ENCODE peak calls at places on chromosomes 11 and 22, in nine cellular contexts. R is activated CD4-positive, alpha-beta T cell treated with anti-CD3 and anti-CD28 coated beads for 36 hours; W is activated naive CD4-positive, alpha-beta T cell; P is neural progenitor cell; V is HFF-Myc; K is activated CD8-positive, alpha-beta memory T cell treated with anti-CD3 and anti-CD28 coated beads for 24 hours; U is SHP77; Z is NCI-H510A treated with DMSO at 0.1 percent for 48 hours; F is stimulated activated CD8-positive, alpha-beta memory T cell treated with anti-CD3 and anti-CD28 coated beads, Interleukin-7, amount 100 ng/mL, for 4 hours. L is an unnamed sample.

GRCh38 chr11:71372693-71373657 is 75.2 kb downstream of the DHCR7 start:
- DNase-seq in F (no peak), U (no peak), K (no peak), V (no peak), P (peak), W (no peak), R (no peak), Z (no peak), L (peak)

GRCh38 chr11:78379039-78379670 is 38.5 kb downstream of the GAB2 start:
- DNase-seq in U (no peak), V (no peak), W (no peak), Z (no peak), K (no peak), F (no peak), P (no peak), R (no peak), L (no peak)

GRCh38 chr11:69138265-69138664 is 17.5 kb upstream of the SMIM38 start:
- DNase-seq in P (no peak), Z (no peak), W (no peak), V (peak), K (no peak), F (no peak), R (no peak), U (no peak), L (no peak)

GRCh38 chr22:33350391-33350955 is 292.3 kb upstream of the SYN3 start:
- DNase-seq in V (no peak), P (no peak), R (no peak), F (no peak), W (no peak), U (no peak), K (no peak), Z (no peak), L (no peak)

GRCh38 chr22:44608606-44609226 is 93.3 kb upstream of the PRR5 start:
- DNase-seq in W (no peak), R (no peak), V (no peak), Z (no peak), F (no peak), P (no peak), U (no peak), K (no peak), L (no peak)

GRCh38 chr11:94574193-94574961 is 7.2 kb downstream of the PIWIL4 start:
- DNase-seq in K (no peak), P (no peak), F (no peak), V (peak), W (no peak), Z (no peak), U (no peak), R (no peak), L (no peak)

GRCh38 chr11:93751001-93751400 is 9.5 kb downstream of the C11orf54 start:
- DNase-seq in F (no peak), W (no peak), R (no peak), K (no peak), U (no peak), Z (no peak), V (no peak), P (no peak), L (no peak)

GRCh38 chr11:68371176-68372041 is 59.0 kb downstream of the LRP5 start:
- DNase-seq in U (no peak), W (no peak), Z (no peak), V (no peak), P (no peak), F (no peak), R (no peak), K (no peak), L (no peak)

GRCh38 chr22:31278643-31279326 is 13.5 kb downstream of the PIK3IP1 start:
- DNase-seq in U (no peak), Z (no peak), K (peak), V (no peak), W (peak), P (no peak), F (no peak), R (peak), L (no peak)

GRCh38 chr11:86678823-86679222 is 6.4 kb upstream of the ME3 start:
- DNase-seq in W (no peak), P (peak), U (no peak), R (no peak), F (no peak), Z (no peak), K (no peak), V (no peak), L (no peak)

GRCh38 chr11:35583126-35583525 is 35.1 kb upstream of the FJX1 start:
- DNase-seq in U (no peak), K (no peak), W (no peak), Z (no peak), V (no peak), P (no peak), R (no peak), F (no peak), L (no peak)

GRCh38 chr11:96145163-96145585 is 197.8 kb downstream of the MAML2 start:
- DNase-seq in K (no peak), V (no peak), Z (no peak), W (no peak), P (no peak), U (no peak), F (no peak), R (no peak), L (no peak)

GRCh38 chr22:30837531-30837930 is 131.0 kb downstream of the MORC2 start:
- DNase-seq in U (no peak), W (no peak), R (no peak), P (no peak), K (no peak), Z (no peak), V (no peak), F (no peak), L (no peak)

GRCh38 chr22:50182176-50183081 is 3.3 kb upstream of the TRABD start:
- DNase-seq in F (no peak), V (no peak), K (no peak), U (no peak), R (no peak), P (no peak), Z (no peak), W (no peak), L (no peak)

GRCh38 chr22:36773935-36774334 is 2.0 kb downstream of the IFT27 start:
- DNase-seq in U (peak), Z (no peak), W (no peak), K (no peak), V (no peak), R (no peak), P (peak), F (no peak), L (peak)

GRCh38 chr11:126029805-126030204 is 32.9 kb downstream of the CDON start:
- DNase-seq in K (no peak), P (no peak), U (no peak), Z (no peak), R (no peak), V (no peak), W (no peak), F (no peak), L (no peak)

GRCh38 chr22:46354993-46355305 is 19.4 kb downstream of the TRMU start:
- DNase-seq in U (no peak), P (no peak), K (no peak), V (no peak), R (no peak), F (no peak), Z (no peak), W (no peak), L (no peak)

GRCh38 chr22:27213766-27214581 is 556.6 kb downstream of the MIAT start:
- DNase-seq in R (no peak), K (no peak), Z (no peak), V (no peak), W (no peak), U (no peak), P (no peak), F (no peak), L (no peak)

GRCh38 chr11:78060533-78060932 is 3.1 kb upstream of the THRSP start:
- DNase-seq in U (no peak), W (no peak), Z (no peak), K (no peak), P (no peak), V (no peak), F (no peak), R (no peak), L (no peak)

GRCh38 chr22:17562906-17563870 is at the start of gene SLC25A18:
- DNase-seq in W (no peak), F (no peak), Z (no peak), R (no peak), U (peak), P (peak), V (no peak), K (no peak), L (peak)

GRCh38 chr11:34214961-34215805 is 109.8 kb downstream of the NAT10 start:
- DNase-seq in F (peak), U (no peak), R (peak), P (no peak), V (no peak), Z (no peak), W (no peak), K (peak), L (no peak)

GRCh38 chr11:123176785-123177184 is 18.3 kb downstream of the CLMP start:
- DNase-seq in P (no peak), V (no peak), U (no peak), Z (no peak), W (no peak), R (no peak), F (no peak), K (no peak), L (no peak)

GRCh38 chr11:6812391-6813005 is 13.0 kb upstream of the OR6A2 start:
- DNase-seq in F (no peak), Z (peak), V (no peak), W (no peak), P (peak), K (no peak), R (peak), U (peak), L (peak)

GRCh38 chr11:10385696-10386095 is 69.4 kb upstream of the AMPD3 start:
- DNase-seq in K (peak), R (no peak), U (no peak), Z (no peak), W (no peak), V (no peak), P (no peak), F (no peak), L (no peak)

GRCh38 chr11:113721462-113722066 is 15.5 kb upstream of the TMPRSS5 start:
- DNase-seq in K (no peak), F (no peak), W (no peak), U (no peak), R (no peak), P (no peak), Z (no peak), V (no peak), L (no peak)

GRCh38 chr11:64757549-64758329 is 2.0 kb downstream of the PYGM start:
- DNase-seq in P (no peak), F (no peak), U (no peak), R (no peak), K (no peak), Z (no peak), V (no peak), W (no peak), L (no peak)

GRCh38 chr22:44776535-44777363 is 24.4 kb downstream of the ARHGAP8 start:
- DNase-seq in K (no peak), Z (no peak), P (peak), W (no peak), U (no peak), R (no peak), V (no peak), F (no peak), L (no peak)

GRCh38 chr22:25054943-25055511 is 102.5 kb downstream of the KIAA1671 start:
- DNase-seq in V (no peak), P (no peak), W (no peak), U (no peak), F (peak), R (peak), Z (no peak), K (peak), L (no peak)

GRCh38 chr11:103619480-103619879 is 417.0 kb upstream of the DDI1 start:
- DNase-seq in R (no peak), V (no peak), F (no peak), W (no peak), Z (peak), K (no peak), U (peak), P (no peak), L (no peak)

GRCh38 chr11:83472328-83472727 is 186.2 kb upstream of the CCDC90B start:
- DNase-seq in W (no peak), U (no peak), R (no peak), Z (no peak), F (no peak), P (no peak), K (no peak), V (no peak), L (no peak)

GRCh38 chr11:118229274-118229847 is 4.5 kb upstream of the JAML start:
- DNase-seq in V (no peak), F (no peak), Z (no peak), P (no peak), U (no peak), R (no peak), K (no peak), W (no peak), L (no peak)

GRCh38 chr11:2542406-2542805 is 97.6 kb downstream of the KCNQ1 start:
- DNase-seq in K (no peak), F (no peak), Z (no peak), W (no peak), P (no peak), V (no peak), U (no peak), R (peak), L (no peak)

GRCh38 chr11:121534131-121535093 is 81.6 kb upstream of the SORL1-AS1 start:
- DNase-seq in V (no peak), W (no peak), K (no peak), U (peak), P (no peak), R (no peak), F (no peak), Z (no peak), L (peak)